ENCODE peak calls at places on chromosomes 16 and 17, in eight cellular contexts. L is upper lobe of right lung; J is RWPE2; N is aorta; S is heart left ventricle; B is activated CD8-positive, alpha-beta memory T cell treated with anti-CD3 and anti-CD28 coated beads, Interleukin-2, amount 10 ng/mL, durations not matched to agents 7 days and 5 days; W is stimulated activated memory B cell treated with anti-CD40 and anti-IgM and Interleukin-4, amounts not matched to agents 10 μg/mL and 1 μg/mL and 100 μg/mL, for 72 hours; E is T-helper 17 cell. T is an unnamed sample.

GRCh38 chr16:4746991-4747574 is 12.7 kb downstream of the DNAAF8 start:
- ATAC-seq in E (no peak), N (no peak), S (peak; percentile 9), W (no peak), J (peak; percentile 12), B (no peak), L (no peak), T (no peak)

GRCh38 chr17:29565643-29566472 is 979 bp downstream of the ABHD15 start:
- ATAC-seq in L (peak; percentile 13), B (peak; percentile 21), S (no peak), W (peak; percentile 18), N (peak; percentile 1), E (peak; percentile 31), J (no peak), T (no peak)

GRCh38 chr17:48491527-48492273 is 39.1 kb downstream of the HOXB1 start:
- ATAC-seq in E (peak; percentile 29), S (no peak), N (no peak), J (no peak), B (peak; percentile 35), L (peak; percentile 46), W (peak; percentile 82), T (no peak)

GRCh38 chr17:80475949-80476876 is at the start of gene NPTX1:
- ATAC-seq in W (no peak), S (no peak), E (peak; percentile 14), L (peak; percentile 20), J (peak; percentile 50), N (no peak), B (peak; percentile 34), T (peak; percentile 25)

GRCh38 chr17:4033751-4034251 is 69.6 kb upstream of the ATP2A3 start:
- ATAC-seq in E (no peak), N (no peak), L (no peak), S (no peak), J (no peak), B (no peak), W (no peak), T (no peak)

GRCh38 chr17:72520665-72521303 is 400.0 kb downstream of the SOX9 start:
- ATAC-seq in W (no peak), B (no peak), S (no peak), N (no peak), E (no peak), J (no peak), L (no peak), T (no peak)

GRCh38 chr16:24855678-24856077 is 9.9 kb downstream of the SLC5A11 start:
- ATAC-seq in E (no peak), W (no peak), S (no peak), L (no peak), N (no peak), B (no peak), J (peak; percentile 31), T (no peak)

GRCh38 chr17:81899514-81900166 is 2.4 kb upstream of the NPB start:
- ATAC-seq in W (no peak), E (no peak), L (no peak), N (no peak), B (no peak), J (no peak), S (no peak), T (no peak)

GRCh38 chr16:55437627-55438026 is 41.4 kb upstream of the MMP2 start:
- ATAC-seq in L (peak; percentile 76), B (no peak), S (peak; percentile 63), W (no peak), J (peak; percentile 77), E (no peak), N (peak; percentile 67), T (peak; percentile 83)

GRCh38 chr17:62094175-62094574 is 29.1 kb upstream of the MED13 start:
- ATAC-seq in S (no peak), L (no peak), N (no peak), W (no peak), J (no peak), B (no peak), E (no peak), T (no peak)

GRCh38 chr16:86306046-86306644 is 204.2 kb upstream of the FOXF1 start:
- ATAC-seq in L (no peak), B (no peak), J (no peak), W (no peak), N (no peak), S (no peak), E (no peak), T (no peak)

GRCh38 chr17:8359769-8360168 is 16.7 kb downstream of the KRABD2 start:
- ATAC-seq in E (no peak), N (no peak), L (no peak), W (no peak), B (no peak), S (peak; percentile 92), J (peak; percentile 95), T (peak; percentile 79)

GRCh38 chr17:48555183-48555615 is 10.3 kb upstream of the HOXB2 start:
- ATAC-seq in W (no peak), J (peak; percentile 54), S (peak; percentile 49), N (peak; percentile 54), B (no peak), L (no peak), E (peak; percentile 56), T (peak; percentile 41)

GRCh38 chr16:69859105-69859969 is 91.8 kb upstream of the CLEC18A start:
- ATAC-seq in N (no peak), B (no peak), W (no peak), E (no peak), S (peak; percentile 83), L (peak; percentile 52), J (peak; percentile 57), T (no peak)

T was measured in gastroesophageal sphincter.